ENCODE peak calls at places on chromosome 19, in six cellular contexts. Q, R, T, W, K and F are unnamed samples.

GRCh38 chr19:9456018-9456689 is 20.8 kb upstream of the ZNF266 start:
- DNase-seq in T (no peak), Q (no peak), W (no peak), R (no peak), K (no peak), F (no peak)

GRCh38 chr19:16459680-16460079 is 12.1 kb downstream of the EPS15L1 start:
- DNase-seq in R (no peak), W (no peak), Q (no peak), K (no peak), T (no peak), F (no peak)

GRCh38 chr19:40147338-40147692 is 43.9 kb upstream of the MAP3K10 start:
- DNase-seq in Q (peak), R (no peak), T (no peak), K (no peak), W (no peak), F (no peak)

GRCh38 chr19:771332-771785 is 20.4 kb downstream of the MISP start:
- DNase-seq in R (peak), K (peak), Q (peak), T (peak), W (no peak), F (no peak)

GRCh38 chr19:677601-678380 is 1.6 kb downstream of the FSTL3 start:
- DNase-seq in Q (peak), T (no peak), R (no peak), K (peak), W (no peak), F (no peak)

GRCh38 chr19:3440082-3440481 is 40.2 kb downstream of the SMIM24 start:
- DNase-seq in K (no peak), R (peak), W (no peak), T (peak), Q (no peak), F (no peak)

GRCh38 chr19:7799640-7800355 is 30.2 kb upstream of the EVI5L start:
- DNase-seq in Q (peak), R (peak), T (peak), K (peak), W (peak), F (peak)

GRCh38 chr19:55437410-55437809 is 5.7 kb downstream of the SHISA7 start:
- DNase-seq in Q (peak), W (no peak), R (peak), K (peak), T (peak), F (no peak)

GRCh38 chr19:18629166-18630088 is 7.4 kb upstream of the KLHL26 start:
- DNase-seq in W (no peak), Q (peak), K (peak), T (no peak), R (peak), F (no peak)

GRCh38 chr19:47190167-47190727 is 40.8 kb downstream of the BBC3 start:
- DNase-seq in W (peak), K (peak), R (peak), T (no peak), Q (peak), F (peak)

GRCh38 chr19:55392820-55393219 is 7.1 kb downstream of the RPL28 start:
- DNase-seq in W (no peak), T (peak), Q (no peak), R (no peak), K (no peak), F (no peak)

GRCh38 chr19:55870736-55871135 is 34.4 kb downstream of the NLRP4 start:
- DNase-seq in R (no peak), K (no peak), W (no peak), T (no peak), Q (no peak), F (no peak)

GRCh38 chr19:18596752-18597157 is 8.2 kb downstream of the REX1BD start:
- DNase-seq in R (peak), Q (peak), K (peak), T (peak), W (no peak), F (no peak)

GRCh38 chr19:47663435-47663910 is 49.7 kb upstream of the EHD2 start:
- DNase-seq in W (no peak), Q (peak), R (peak), T (no peak), K (peak), F (peak)

GRCh38 chr19:35350591-35350990 is 2.9 kb downstream of the FFAR1 start:
- DNase-seq in K (no peak), T (no peak), W (no peak), Q (no peak), R (no peak), F (no peak)

GRCh38 chr19:1130801-1131717 is 27.3 kb downstream of the GPX4 start:
- DNase-seq in W (no peak), R (no peak), Q (no peak), T (no peak), K (no peak), F (no peak)

DNA sequence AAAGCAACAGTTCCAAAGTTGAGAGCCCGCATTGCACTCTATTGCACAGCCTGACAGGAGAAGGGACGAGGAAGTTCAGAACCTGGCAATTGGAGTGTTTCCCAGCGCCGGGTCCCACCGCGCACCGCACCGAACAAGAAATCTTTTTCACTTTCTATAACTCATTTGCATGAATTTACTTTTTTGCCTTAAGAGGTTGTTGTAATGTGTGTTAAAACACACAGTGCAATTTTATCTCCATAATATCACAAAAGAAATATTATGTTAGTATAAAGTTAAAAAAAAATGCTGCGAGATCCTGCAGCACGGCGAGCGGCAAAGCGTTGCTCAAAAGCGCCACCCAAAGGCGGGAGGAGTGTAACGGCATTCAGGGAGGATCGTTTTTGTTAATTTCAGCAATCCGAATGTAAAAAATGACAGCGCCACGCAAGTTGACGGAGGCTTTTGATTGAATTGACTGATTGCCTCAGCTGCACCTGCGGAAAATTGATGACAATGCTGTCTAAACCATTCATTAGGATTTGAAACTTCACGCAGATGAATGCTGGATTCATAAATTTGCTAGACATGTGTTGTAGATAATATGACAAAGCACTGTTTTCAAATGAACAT is 303.6 kb upstream of the ZNF507 start:
- DNase-seq in R (peak), W (no peak), T (peak), K (peak), Q (peak), F (peak)
- TF ChIP-seq CTCF in R (peak), W (peak), T (peak), K (peak), Q (peak), F (peak)

GRCh38 chr19:42176990-42177685 is 40.3 kb downstream of the DEDD2 start:
- DNase-seq in W (no peak), K (peak), T (peak), Q (peak), R (peak), F (peak)
- TF ChIP-seq CTCF in W (peak), K (peak), T (peak), Q (peak), R (peak), F (peak)

GRCh38 chr19:11460207-11460606 is 20.6 kb downstream of the ELAVL3 start:
- DNase-seq in R (no peak), Q (no peak), T (peak), W (no peak), K (no peak), F (no peak)
- TF ChIP-seq CTCF in R (peak), Q (peak), T (peak), W (no peak), K (peak), F (peak)

GRCh38 chr19:31553112-31553843 is 204.0 kb upstream of the TSHZ3 start:
- DNase-seq in W (no peak), K (no peak), T (no peak), Q (no peak), R (no peak), F (no peak)

GRCh38 chr19:31545766-31546165 is 196.5 kb upstream of the TSHZ3 start:
- DNase-seq in R (no peak), T (no peak), W (no peak), K (no peak), Q (no peak), F (no peak)

GRCh38 chr19:31546561-31546960 is 197.3 kb upstream of the TSHZ3 start:
- DNase-seq in K (no peak), R (no peak), W (no peak), T (no peak), Q (no peak), F (no peak)

GRCh38 chr19:31553844-31554215 is 204.6 kb upstream of the TSHZ3 start:
- DNase-seq in K (peak), R (no peak), T (no peak), Q (no peak), W (no peak), F (no peak)

GRCh38 chr19:31548941-31549340 is 199.7 kb upstream of the TSHZ3 start:
- DNase-seq in K (peak), T (no peak), R (peak), Q (peak), W (no peak), F (no peak)
- TF ChIP-seq CTCF in K (peak), T (no peak), R (peak), Q (peak), W (no peak), F (peak)

GRCh38 chr19:4454621-4454951 is 3.0 kb downstream of the UBXN6 start:
- DNase-seq in K (no peak), R (no peak), Q (no peak), W (no peak), T (no peak), F (no peak)

GRCh38 chr19:4454952-4455738 is 2.4 kb downstream of the UBXN6 start:
- DNase-seq in K (peak), Q (peak), R (peak), T (peak), W (no peak), F (no peak)

GRCh38 chr19:4452230-4452990 is 5.2 kb downstream of the UBXN6 start:
- DNase-seq in W (no peak), R (no peak), T (no peak), K (no peak), Q (no peak), F (no peak)

GRCh38 chr19:4455742-4456565 is 1.6 kb downstream of the UBXN6 start:
- DNase-seq in K (peak), T (peak), R (peak), Q (peak), W (no peak), F (peak)

GRCh38 chr19:4453232-4454179 is 4.1 kb downstream of the UBXN6 start:
- DNase-seq in Q (no peak), R (no peak), T (no peak), K (no peak), W (no peak), F (no peak)
- TF ChIP-seq CTCF in Q (no peak), R (no peak), T (no peak), K (no peak), W (no peak), F (no peak)

DNA sequence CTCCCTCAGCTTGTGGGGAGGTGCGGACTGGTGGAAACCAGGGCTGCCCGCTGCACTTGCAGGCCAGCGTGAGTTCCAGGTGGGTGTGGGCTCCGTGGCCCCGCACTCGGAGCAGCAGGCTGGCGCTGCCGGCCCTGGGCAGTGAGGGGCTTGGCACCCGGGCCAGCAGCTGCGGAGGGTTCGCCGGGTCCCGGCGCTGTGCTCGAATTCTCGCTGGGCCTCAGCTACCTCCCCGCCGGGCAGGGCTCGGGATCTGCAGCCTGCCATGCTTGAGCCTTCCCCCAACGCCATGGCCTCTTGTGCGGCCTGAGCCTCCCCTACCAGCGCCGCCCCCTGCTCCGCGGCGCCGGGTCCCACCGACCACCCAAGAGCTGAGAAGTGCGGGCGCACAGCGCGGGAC is 71.6 kb upstream of the ADGRL1 start:
- DNase-seq in W (no peak), K (no peak), T (no peak), R (no peak), Q (no peak), F (no peak)
- TF ChIP-seq CTCF in W (no peak), K (no peak), T (no peak), R (no peak), Q (no peak), F (no peak)

GRCh38 chr19:28466107-28467045 is 746.6 kb downstream of the UQCRFS1 start:
- DNase-seq in K (peak), W (no peak), R (peak), Q (peak), T (peak), F (peak)

GRCh38 chr19:28469544-28469943 is 743.4 kb downstream of the UQCRFS1 start:
- DNase-seq in R (no peak), W (no peak), K (no peak), Q (no peak), T (no peak), F (no peak)

GRCh38 chr19:28465317-28466086 is 747.4 kb downstream of the UQCRFS1 start:
- DNase-seq in Q (peak), R (no peak), K (no peak), W (no peak), T (no peak), F (no peak)

GRCh38 chr19:28472111-28472510 is 740.8 kb downstream of the UQCRFS1 start:
- DNase-seq in K (no peak), Q (peak), R (no peak), T (no peak), W (no peak), F (no peak)

DNA sequence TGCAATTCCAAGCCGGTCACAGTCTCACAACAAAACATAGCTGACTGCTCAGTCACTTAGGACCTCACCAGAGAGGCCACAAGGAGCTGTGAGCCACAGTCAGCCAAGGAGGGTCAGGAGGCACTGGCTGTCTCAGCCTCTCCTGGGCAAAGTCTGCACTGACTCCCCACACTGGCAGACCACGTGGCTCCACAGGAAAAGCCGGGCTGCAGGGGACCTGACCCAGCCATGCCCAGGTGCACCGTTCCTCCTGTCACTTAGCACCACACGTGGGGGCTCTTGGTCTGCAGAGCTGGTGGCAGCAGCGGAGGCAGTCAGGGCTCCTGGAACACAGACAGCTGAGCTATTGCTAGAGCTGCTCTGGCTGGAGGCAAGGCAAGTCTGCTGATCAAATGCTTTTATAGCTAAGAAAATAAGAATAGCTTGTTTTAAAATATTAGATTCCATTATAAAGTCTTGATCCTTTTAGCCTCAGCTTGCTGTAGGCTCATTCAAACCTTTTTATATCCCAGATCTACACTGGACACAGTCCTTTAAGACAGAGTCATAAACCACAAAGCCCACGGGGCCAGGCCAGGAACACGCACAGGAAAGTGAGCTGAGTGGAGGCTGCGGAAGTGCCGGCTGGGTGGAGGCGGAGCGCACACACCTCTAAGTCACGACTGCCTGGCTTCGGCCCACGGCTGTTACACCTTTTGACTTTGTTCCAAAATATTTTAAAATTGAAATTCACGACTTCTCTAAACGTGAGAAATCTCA is 744.1 kb downstream of the UQCRFS1 start:
- DNase-seq in Q (peak), K (no peak), T (no peak), W (no peak), R (peak), F (no peak)
- TF ChIP-seq CTCF in Q (no peak), K (no peak), T (peak), W (no peak), R (no peak), F (no peak)

DNA sequence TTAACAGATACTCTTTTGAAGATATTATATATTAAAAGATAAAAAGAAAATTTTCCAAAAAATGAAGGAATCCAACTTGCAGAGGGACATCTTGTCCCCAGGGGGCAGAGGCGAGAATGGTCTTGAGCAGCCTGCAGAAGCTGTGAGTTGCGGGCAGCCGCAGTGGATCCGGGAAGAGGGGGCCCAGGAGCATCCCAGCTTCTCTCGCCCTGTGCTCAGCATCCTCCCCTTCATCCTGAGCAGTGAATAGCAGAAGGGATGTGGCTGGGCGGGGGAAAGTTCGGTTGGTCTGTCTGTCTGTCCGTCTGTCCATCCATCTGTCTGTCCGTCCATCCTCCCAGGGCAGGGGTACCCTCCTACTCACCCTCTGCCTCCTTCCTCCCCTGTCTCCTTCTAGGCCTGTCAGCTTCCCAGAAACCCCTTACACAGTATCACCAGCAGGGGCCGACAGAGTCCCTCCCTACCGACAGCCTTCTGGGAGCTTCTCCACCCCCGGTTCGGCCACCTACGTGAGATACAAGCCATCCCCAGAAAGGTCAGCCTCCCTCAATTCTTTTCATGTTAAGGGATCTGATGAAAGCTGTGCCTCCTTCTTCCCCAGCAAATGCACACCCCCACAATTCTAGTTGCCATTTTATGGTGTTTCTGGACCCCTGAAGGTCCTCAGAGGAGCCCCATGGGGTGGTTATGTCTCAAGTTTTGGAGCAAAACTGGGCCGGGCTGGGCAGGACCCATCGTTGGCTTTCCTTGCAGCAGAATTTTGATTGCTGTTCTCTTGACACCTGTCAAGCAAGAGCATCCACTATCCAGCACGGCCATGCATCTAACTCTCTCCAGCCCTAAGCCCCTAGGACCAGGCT is 81.6 kb downstream of the DPF1 start:
- DNase-seq in Q (peak), R (peak), K (peak), W (no peak), T (peak), F (no peak)
- TF ChIP-seq CTCF in Q (peak), R (peak), K (peak), W (peak), T (peak), F (peak)